ENCODE peak calls at places on chromosomes 13 and 19, in seven cellular contexts. P, L, N, C, F, G and D are unnamed samples. For H3K27me3, the result is how much of the 10 kb centered on the place peaks cover.

GRCh38 chr19:42441047-42441440 is 1.7 kb downstream of the CXCL17 start:
- DNase-seq in P (no peak), L (no peak), N (no peak), C (no peak), F (no peak), G (no peak), D (no peak)

GRCh38 chr13:50202485-50202884 is 187.2 kb downstream of the KCNRG start:
- DNase-seq in P (no peak), L (no peak), N (no peak), C (no peak), F (no peak), G (no peak), D (no peak)

GRCh38 chr19:50190439-50190891 is 13.0 kb upstream of the MYH14 start:
- DNase-seq in P (no peak), L (no peak), N (no peak), C (no peak), F (no peak), G (no peak), D (peak)

GRCh38 chr13:37175996-37176395 is 70.5 kb upstream of the CSNK1A1L start:
- DNase-seq in P (no peak), L (no peak), N (no peak), C (peak), F (no peak), G (no peak), D (no peak)

GRCh38 chr13:25727250-25727649 is 324.6 kb downstream of the SHISA2 start:
- DNase-seq in P (no peak), L (no peak), N (no peak), C (no peak), F (no peak), G (no peak), D (peak)

GRCh38 chr13:30037766-30038165 is 187.3 kb upstream of the UBL3 start:
- DNase-seq in P (peak), L (no peak), N (no peak), C (no peak), F (no peak), G (no peak), D (no peak)

GRCh38 chr19:57708641-57709354 is at the start of gene ZNF154:
- DNase-seq in P (no peak), L (peak), N (peak), C (peak), F (no peak), G (peak), D (peak)

GRCh38 chr13:41054212-41054877 is 7.0 kb upstream of the WBP4 start:
- DNase-seq in P (no peak), L (peak), N (peak), C (no peak), F (no peak), G (peak), D (peak)

GRCh38 chr19:30936276-30936675 is 413.0 kb downstream of the TSHZ3 start:
- DNase-seq in P (peak), L (no peak), N (no peak), C (no peak), F (no peak), G (no peak), D (no peak)

GRCh38 chr19:48745208-48745995 is 1.3 kb downstream of the IZUMO1 start:
- DNase-seq in P (no peak), L (peak), N (peak), C (no peak), F (no peak), G (peak), D (peak)

GRCh38 chr13:29849731-29850212 is 645 bp downstream of the UBL3 start:
- DNase-seq in P (no peak), L (peak), N (peak), C (no peak), F (peak), G (peak), D (peak)

GRCh38 chr13:112177889-112178288 is 110.9 kb downstream of the SOX1 start:
- DNase-seq in P (no peak), L (no peak), N (no peak), C (no peak), F (no peak), G (no peak), D (no peak)

GRCh38 chr13:24269803-24270202 is 39.6 kb upstream of the C1QTNF9 start:
- DNase-seq in P (no peak), L (no peak), N (peak), C (no peak), F (no peak), G (no peak), D (no peak)

GRCh38 chr13:75739244-75739868 is 103.2 kb downstream of the LMO7 start:
- DNase-seq in P (no peak), L (no peak), N (no peak), C (no peak), F (no peak), G (no peak), D (no peak)

GRCh38 chr19:10566658-10567410 is 1.0 kb upstream of the KRI1 start:
- DNase-seq in P (no peak), L (peak), N (no peak), C (no peak), F (no peak), G (no peak), D (peak)

GRCh38 chr13:33441015-33441414 is 155.5 kb upstream of the STARD13 start:
- DNase-seq in P (no peak), L (no peak), N (no peak), C (no peak), F (no peak), G (peak), D (peak)

GRCh38 chr13:23899555-23899954 is 2.3 kb upstream of the C1QTNF9B start:
- DNase-seq in P (no peak), L (peak), N (peak), C (peak), F (no peak), G (peak), D (no peak)

GRCh38 chr19:45276284-45276687 is 25.2 kb downstream of the MARK4 start:
- DNase-seq in P (no peak), L (no peak), N (peak), C (no peak), F (no peak), G (no peak), D (no peak)

GRCh38 chr19:11257827-11258380 is 4.4 kb downstream of the DOCK6 start:
- DNase-seq in P (no peak), L (no peak), N (no peak), C (no peak), F (no peak), G (no peak), D (no peak)

GRCh38 chr19:27858981-27859581 is 1353.9 kb downstream of the UQCRFS1 start:
- DNase-seq in P (no peak), L (no peak), N (no peak), C (no peak), F (no peak), G (no peak), D (no peak)

GRCh38 chr19:40960780-40961179 is 30.3 kb upstream of the CYP2B6 start:
- DNase-seq in P (no peak), L (no peak), N (no peak), C (no peak), F (no peak), G (no peak), D (no peak)

GRCh38 chr13:72126424-72126823 is 259.4 kb upstream of the DACH1 start:
- DNase-seq in P (no peak), L (no peak), N (no peak), C (no peak), F (no peak), G (no peak), D (no peak)

GRCh38 chr19:58311345-58311744 is 6.2 kb downstream of the ERVK3-1 start:
- DNase-seq in P (no peak), L (no peak), N (no peak), C (no peak), F (no peak), G (no peak), D (no peak)

GRCh38 chr19:44673510-44673909 is 2.2 kb downstream of the CEACAM19 start:
- DNase-seq in P (no peak), L (no peak), N (no peak), C (no peak), F (no peak), G (no peak), D (no peak)

GRCh38 chr13:74278901-74279300 is 144.7 kb upstream of the KLF12 start:
- DNase-seq in P (no peak), L (no peak), N (no peak), C (no peak), F (no peak), G (no peak), D (no peak)

GRCh38 chr19:57068921-57069697 is 50.7 kb upstream of the USP29 start:
- DNase-seq in P (no peak), L (peak), N (peak), C (no peak), F (no peak), G (no peak), D (no peak)

GRCh38 chr13:92317066-92317465 is 909.5 kb upstream of the GPC6 start:
- DNase-seq in P (no peak), L (no peak), N (no peak), C (no peak), F (no peak), G (no peak), D (no peak)

GRCh38 chr13:75308222-75308621 is 173.7 kb downstream of the TBC1D4 start:
- DNase-seq in P (no peak), L (no peak), N (no peak), C (no peak), F (no peak), G (no peak), D (no peak)

GRCh38 chr13:26254583-26255102 is 714 bp downstream of the CDK8 start:
- DNase-seq in P (no peak), L (peak), N (peak), C (no peak), F (peak), G (peak), D (peak)

GRCh38 chr19:45130888-45131615 is 29.7 kb downstream of the NKPD1 start:
- DNase-seq in P (no peak), L (peak), N (peak), C (no peak), F (no peak), G (peak), D (no peak)

GRCh38 chr13:52794589-52794988 is 53.9 kb downstream of the PCDH8 start:
- DNase-seq in P (no peak), L (no peak), N (no peak), C (no peak), F (no peak), G (no peak), D (no peak)
- H3K27ac ChIP-seq in P (no peak), L (no peak), N (no peak), C (no peak), F (no peak), G (no peak), D (no peak)

DNA sequence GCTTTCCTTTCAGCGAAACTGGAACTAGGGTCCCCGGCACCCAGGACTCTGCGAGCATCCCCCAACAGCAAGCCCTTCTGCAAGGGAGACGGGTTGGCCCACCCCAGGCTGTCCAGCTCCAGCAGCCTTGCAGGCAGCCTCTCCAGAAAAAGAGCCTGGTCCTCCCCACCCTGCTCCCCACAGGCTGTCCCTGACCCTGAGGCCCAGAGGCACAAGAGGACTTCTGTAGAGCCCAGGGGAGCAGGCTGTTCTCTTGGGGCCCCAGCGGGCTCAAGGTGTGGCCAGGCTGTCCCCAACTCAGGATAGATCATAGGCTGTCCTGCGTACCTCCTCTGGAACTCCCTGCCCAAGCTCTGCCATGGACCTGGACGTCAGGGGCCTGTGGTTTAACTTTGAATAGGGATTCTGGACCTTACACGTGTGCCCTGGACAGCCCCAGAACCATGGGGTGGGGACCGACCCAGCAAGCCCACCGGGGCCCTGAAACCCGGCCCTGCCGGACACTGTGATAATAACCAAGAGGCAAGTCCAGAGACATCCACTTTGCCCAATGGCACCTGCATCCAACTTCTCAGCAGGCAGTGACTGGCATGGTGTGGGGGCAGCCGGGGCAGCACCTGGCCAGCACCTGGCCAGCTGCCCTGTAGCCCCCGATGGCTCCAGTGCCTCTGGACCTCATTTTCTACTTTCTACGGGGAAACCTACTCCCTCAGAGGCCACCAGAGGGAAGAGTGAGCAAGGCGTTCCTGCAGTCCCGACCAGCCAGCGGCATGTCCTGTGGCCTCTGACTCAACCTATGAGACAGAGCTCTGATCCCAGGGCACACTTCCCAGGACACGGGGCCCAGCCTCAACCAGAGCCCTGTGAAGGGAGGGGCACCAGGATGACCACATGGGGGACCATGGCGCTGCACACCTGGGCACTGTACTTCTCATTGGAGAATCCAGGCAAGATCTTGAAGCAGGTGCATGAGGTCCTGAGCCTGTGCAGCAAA is 50.9 kb upstream of the TPM4 start:
- DNase-seq in P (no peak), L (peak), N (peak), C (peak), F (peak), G (peak), D (peak)
- TF ChIP-seq CTCF in P (no peak), L (no peak), N (peak), C (peak), F (peak), G (peak), D (peak)

GRCh38 chr13:39603424-39603947 is 493 bp upstream of the LHFPL6 start:
- DNase-seq in P (no peak), L (peak), N (peak), C (no peak), F (no peak), G (peak), D (peak)
- H3K27me3 ChIP-seq in P (under half), L (under half), N (under half), C (under half), F (under half), G (under half), D (under half)

DNA sequence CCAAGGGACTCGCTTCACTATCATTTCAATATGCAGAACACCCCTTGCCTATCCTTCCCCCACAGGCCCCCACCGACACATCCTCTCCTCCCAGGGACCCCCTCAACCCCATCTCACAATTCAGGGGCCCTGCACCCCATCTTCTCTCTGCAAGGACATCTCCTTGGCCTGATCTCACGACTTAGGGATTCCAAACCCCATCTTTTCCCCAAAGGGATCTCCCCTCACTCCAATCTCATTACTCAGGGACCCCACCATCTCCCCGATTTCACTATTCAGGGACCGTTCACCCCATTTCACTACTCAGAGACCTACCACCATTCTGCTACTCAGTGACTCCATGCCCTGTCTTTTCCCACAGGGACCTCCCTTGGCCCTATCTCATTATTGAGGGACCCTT is 1.4 kb downstream of the MAP2K2 start:
- DNase-seq in P (no peak), L (no peak), N (no peak), C (no peak), F (no peak), G (no peak), D (no peak)
- H3K27ac ChIP-seq in P (peak), L (peak), N (no peak), C (no peak), F (peak), G (no peak), D (peak)

GRCh38 chr19:16384688-16385087 is 60.1 kb downstream of the KLF2 start:
- DNase-seq in P (no peak), L (no peak), N (no peak), C (no peak), F (no peak), G (no peak), D (no peak)

GRCh38 chr19:16382775-16383543 is 58.3 kb downstream of the KLF2 start:
- DNase-seq in P (no peak), L (peak), N (peak), C (peak), F (peak), G (peak), D (peak)

GRCh38 chr19:16381756-16382401 is 57.3 kb downstream of the KLF2 start:
- DNase-seq in P (no peak), L (peak), N (peak), C (no peak), F (peak), G (no peak), D (peak)

GRCh38 chr19:16385296-16385695 is 60.7 kb downstream of the KLF2 start:
- DNase-seq in P (no peak), L (no peak), N (no peak), C (no peak), F (no peak), G (no peak), D (no peak)

DNA sequence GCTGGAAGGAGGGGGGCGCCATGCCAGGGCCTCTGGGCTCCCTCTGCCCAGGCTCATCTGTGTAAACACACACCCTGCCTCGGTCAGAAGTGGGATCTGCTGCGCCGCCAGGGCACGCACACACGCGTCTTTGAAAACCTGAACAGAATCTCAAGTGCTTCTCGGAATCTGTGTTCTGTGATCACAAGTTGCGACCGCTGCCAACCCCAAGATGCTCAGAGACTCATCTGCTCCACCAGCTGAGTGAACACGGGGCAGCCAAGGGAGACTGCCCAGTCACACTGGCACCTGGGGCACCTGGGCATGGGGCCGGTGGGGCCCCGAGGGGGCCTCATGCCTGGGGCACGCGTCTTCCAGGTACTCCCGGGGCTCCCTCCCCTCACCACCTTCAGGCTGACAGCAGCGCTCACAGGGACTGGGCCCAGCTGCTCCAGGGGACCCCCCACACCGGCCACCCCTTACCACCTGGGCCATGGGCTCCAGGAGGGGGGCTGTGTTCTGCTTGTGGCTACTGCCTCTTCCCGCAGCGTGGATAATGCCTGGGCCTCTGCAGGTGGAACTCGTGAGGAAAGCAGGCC is 59.0 kb downstream of the KLF2 start:
- DNase-seq in P (no peak), L (no peak), N (no peak), C (no peak), F (no peak), G (no peak), D (no peak)
- TF ChIP-seq CTCF in P (no peak), L (no peak), N (no peak), C (no peak), F (no peak), G (no peak), D (peak)

GRCh38 chr13:31884556-31884955 is 145.2 kb downstream of the RXFP2 start:
- DNase-seq in P (no peak), L (no peak), N (no peak), C (no peak), F (no peak), G (no peak), D (no peak)
- H3K27me3 ChIP-seq in P (under half), L (under half), N (under half), C (under half), F (under half), G (under half), D (under half)

GRCh38 chr13:110616103-110617101 is 1.1 kb downstream of the NAXD start:
- DNase-seq in P (no peak), L (peak), N (peak), C (no peak), F (peak), G (peak), D (peak)
- H3K27ac ChIP-seq in P (peak), L (peak), N (peak), C (peak), F (peak), G (no peak), D (peak)

DNA sequence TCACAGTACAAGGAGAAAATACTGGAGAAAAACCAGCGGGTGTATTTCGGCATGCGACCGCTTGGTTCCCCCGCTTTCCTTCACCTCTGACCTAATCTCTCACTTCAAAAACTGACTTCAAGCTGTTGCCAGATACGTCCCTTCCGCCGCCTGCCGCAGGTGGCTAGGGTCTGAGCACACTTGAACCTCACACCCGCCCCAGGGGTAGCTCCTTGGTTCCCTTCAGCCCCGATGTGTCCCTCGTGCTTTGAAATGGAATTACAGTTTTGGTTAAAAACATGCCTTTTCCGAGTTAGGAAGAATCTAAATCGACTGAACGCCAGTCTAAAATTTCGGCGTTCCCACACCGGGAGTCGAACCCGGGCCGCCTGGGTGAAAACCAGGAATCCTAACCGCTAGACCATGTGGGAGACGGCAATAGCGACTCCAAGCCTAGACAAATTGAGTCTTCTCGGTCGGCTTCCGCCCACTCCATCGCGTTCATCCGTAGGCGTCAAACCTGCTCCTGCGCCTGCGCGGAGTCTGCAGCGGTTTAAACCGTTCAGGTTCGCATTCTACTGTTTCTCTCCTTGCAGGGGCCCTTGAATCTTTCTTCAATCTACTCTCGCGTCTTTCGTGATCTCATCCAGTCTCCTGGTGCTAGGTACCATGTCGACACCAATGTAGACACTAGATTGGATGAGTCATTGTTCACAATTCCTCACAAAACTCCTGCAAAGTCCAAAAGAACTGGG is 71.5 kb downstream of the NUFIP1 start:
- DNase-seq in P (no peak), L (peak), N (peak), C (peak), F (peak), G (peak), D (peak)
- TF ChIP-seq CTCF in P (no peak), L (peak), N (peak), C (peak), F (peak), G (peak), D (peak)

GRCh38 chr19:1746401-1747284 is 6.7 kb upstream of the ONECUT3 start:
- DNase-seq in P (no peak), L (no peak), N (no peak), C (no peak), F (no peak), G (no peak), D (no peak)
- H3K27me3 ChIP-seq in P (half or more), L (half or more), N (under half), C (half or more), F (half or more), G (half or more), D (half or more)

DNA sequence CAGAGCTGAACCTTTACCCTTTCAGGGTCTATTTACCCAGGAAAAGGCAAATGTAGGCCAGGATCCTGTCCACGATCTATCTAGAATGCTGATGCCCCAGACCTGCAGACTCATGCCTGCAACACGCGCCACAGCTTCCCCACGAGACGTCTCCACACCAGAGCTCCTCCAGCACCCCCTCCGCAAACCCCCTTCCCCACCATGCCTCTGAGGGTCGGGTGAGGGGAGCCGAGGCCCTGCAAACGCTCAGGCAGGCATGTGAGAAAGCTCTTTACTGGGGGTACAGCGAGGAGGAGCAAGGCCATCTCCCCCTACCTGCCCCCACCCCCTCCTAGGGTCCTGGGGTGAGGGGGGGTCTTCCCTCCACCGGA is 8.9 kb downstream of the DYRK1B start:
- DNase-seq in P (no peak), L (peak), N (no peak), C (no peak), F (no peak), G (no peak), D (no peak)
- H3K27ac ChIP-seq in P (peak), L (no peak), N (peak), C (no peak), F (peak), G (peak), D (peak)